ENCODE peak calls at places on chromosomes 7 and 10, in eight cellular contexts. One of them, this sample, is unnamed. For H3K4me1 and H3K27me3, the result is how much of the 10 kb centered on the place peaks cover.

GRCh38 chr10:108982141-108982540 is 941.2 kb downstream of the XPNPEP1 start:
- DNase-seq in adipocyte: no peak
- DNase-seq in naive thymus-derived CD4-positive, alpha-beta T cell: no peak
- DNase-seq in neuronal stem cell: no peak
- DNase-seq in neural progenitor cell: no peak
- DNase-seq in ovary: no peak
- DNase-seq in heart left ventricle: no peak
- DNase-seq in body of pancreas: no peak
- DNase-seq in this sample: no peak

GRCh38 chr7:66845382-66846095 is 75.5 kb upstream of the TMEM248 start:
- DNase-seq in heart left ventricle: no peak
- DNase-seq in naive thymus-derived CD4-positive, alpha-beta T cell: peak
- DNase-seq in adipocyte: peak
- DNase-seq in body of pancreas: no peak
- DNase-seq in ovary: peak
- DNase-seq in neural progenitor cell: no peak
- DNase-seq in neuronal stem cell: no peak
- DNase-seq in this sample: no peak

GRCh38 chr10:15141136-15142067 is 27.1 kb downstream of the NMT2 start:
- DNase-seq in neuronal stem cell: no peak
- DNase-seq in heart left ventricle: no peak
- DNase-seq in neural progenitor cell: peak
- DNase-seq in body of pancreas: no peak
- DNase-seq in adipocyte: no peak
- DNase-seq in naive thymus-derived CD4-positive, alpha-beta T cell: peak
- DNase-seq in ovary: no peak
- DNase-seq in this sample: no peak

GRCh38 chr7:79673969-79674368 is 220.5 kb upstream of the MAGI2 start:
- DNase-seq in naive thymus-derived CD4-positive, alpha-beta T cell: no peak
- DNase-seq in body of pancreas: no peak
- DNase-seq in ovary: no peak
- DNase-seq in adipocyte: no peak
- DNase-seq in heart left ventricle: no peak
- DNase-seq in neuronal stem cell: no peak
- DNase-seq in neural progenitor cell: no peak
- DNase-seq in this sample: no peak

GRCh38 chr10:126387041-126387908 is 1.0 kb downstream of the ADAM12 start:
- DNase-seq in heart left ventricle: peak
- DNase-seq in neuronal stem cell: peak
- DNase-seq in naive thymus-derived CD4-positive, alpha-beta T cell: no peak
- DNase-seq in neural progenitor cell: peak
- DNase-seq in ovary: peak
- DNase-seq in adipocyte: peak
- DNase-seq in body of pancreas: peak
- DNase-seq in this sample: peak

GRCh38 chr10:123175389-123176387 is 21.5 kb downstream of the BUB3 start:
- DNase-seq in heart left ventricle: no peak
- DNase-seq in adipocyte: no peak
- DNase-seq in ovary: no peak
- DNase-seq in neural progenitor cell: no peak
- DNase-seq in body of pancreas: no peak
- DNase-seq in neuronal stem cell: no peak
- DNase-seq in naive thymus-derived CD4-positive, alpha-beta T cell: no peak
- DNase-seq in this sample: no peak

GRCh38 chr10:79133386-79133785 is 64.6 kb downstream of the ZMIZ1 start:
- DNase-seq in body of pancreas: no peak
- DNase-seq in ovary: no peak
- DNase-seq in adipocyte: no peak
- DNase-seq in neural progenitor cell: no peak
- DNase-seq in neuronal stem cell: no peak
- DNase-seq in heart left ventricle: no peak
- DNase-seq in naive thymus-derived CD4-positive, alpha-beta T cell: no peak
- DNase-seq in this sample: no peak

GRCh38 chr7:32611201-32611691 is 116.0 kb downstream of the AVL9 start:
- DNase-seq in heart left ventricle: no peak
- DNase-seq in neural progenitor cell: no peak
- DNase-seq in ovary: no peak
- DNase-seq in body of pancreas: no peak
- DNase-seq in adipocyte: peak
- DNase-seq in naive thymus-derived CD4-positive, alpha-beta T cell: no peak
- DNase-seq in neuronal stem cell: no peak
- DNase-seq in this sample: no peak

GRCh38 chr7:79352323-79352722 is 101.1 kb downstream of the MAGI2 start:
- DNase-seq in neuronal stem cell: no peak
- DNase-seq in naive thymus-derived CD4-positive, alpha-beta T cell: no peak
- DNase-seq in adipocyte: peak
- DNase-seq in ovary: no peak
- DNase-seq in body of pancreas: no peak
- DNase-seq in neural progenitor cell: no peak
- DNase-seq in heart left ventricle: no peak
- DNase-seq in this sample: no peak

GRCh38 chr10:88953662-88954061 is 1.1 kb upstream of the ACTA2 start:
- DNase-seq in body of pancreas: no peak
- DNase-seq in naive thymus-derived CD4-positive, alpha-beta T cell: no peak
- DNase-seq in heart left ventricle: no peak
- DNase-seq in neural progenitor cell: no peak
- DNase-seq in ovary: no peak
- DNase-seq in adipocyte: no peak
- DNase-seq in neuronal stem cell: no peak
- DNase-seq in this sample: no peak

GRCh38 chr10:6986927-6987326 is 406.9 kb upstream of the PRKCQ start:
- DNase-seq in neuronal stem cell: no peak
- DNase-seq in adipocyte: no peak
- DNase-seq in neural progenitor cell: no peak
- DNase-seq in body of pancreas: no peak
- DNase-seq in heart left ventricle: no peak
- DNase-seq in naive thymus-derived CD4-positive, alpha-beta T cell: no peak
- DNase-seq in ovary: no peak
- DNase-seq in this sample: no peak

GRCh38 chr7:158165711-158166110 is 421.9 kb downstream of the PTPRN2 start:
- DNase-seq in neuronal stem cell: no peak
- DNase-seq in naive thymus-derived CD4-positive, alpha-beta T cell: no peak
- DNase-seq in heart left ventricle: no peak
- DNase-seq in adipocyte: no peak
- DNase-seq in ovary: no peak
- DNase-seq in neural progenitor cell: no peak
- DNase-seq in body of pancreas: no peak
- DNase-seq in this sample: no peak

GRCh38 chr7:52085610-52086009 is 769.0 kb upstream of the COBL start:
- DNase-seq in ovary: no peak
- DNase-seq in heart left ventricle: no peak
- DNase-seq in naive thymus-derived CD4-positive, alpha-beta T cell: no peak
- DNase-seq in adipocyte: no peak
- DNase-seq in body of pancreas: no peak
- DNase-seq in neural progenitor cell: no peak
- DNase-seq in neuronal stem cell: no peak
- DNase-seq in this sample: no peak

GRCh38 chr7:98870071-98870651 is 347 bp upstream of the TMEM130 start:
- DNase-seq in neural progenitor cell: peak
- DNase-seq in naive thymus-derived CD4-positive, alpha-beta T cell: no peak
- DNase-seq in heart left ventricle: peak
- DNase-seq in adipocyte: peak
- DNase-seq in neuronal stem cell: peak
- DNase-seq in body of pancreas: peak
- DNase-seq in ovary: peak
- DNase-seq in this sample: peak

GRCh38 chr7:106895246-106895864 is 30.3 kb downstream of the PIK3CG start:
- DNase-seq in body of pancreas: no peak
- DNase-seq in ovary: peak
- DNase-seq in neuronal stem cell: no peak
- DNase-seq in naive thymus-derived CD4-positive, alpha-beta T cell: no peak
- DNase-seq in heart left ventricle: no peak
- DNase-seq in neural progenitor cell: no peak
- DNase-seq in adipocyte: no peak
- DNase-seq in this sample: no peak

GRCh38 chr10:71637305-71637704 is 82.3 kb downstream of the C10orf105 start:
- DNase-seq in neural progenitor cell: no peak
- DNase-seq in ovary: no peak
- DNase-seq in adipocyte: no peak
- DNase-seq in body of pancreas: no peak
- DNase-seq in neuronal stem cell: no peak
- DNase-seq in naive thymus-derived CD4-positive, alpha-beta T cell: no peak
- DNase-seq in heart left ventricle: no peak
- DNase-seq in this sample: no peak

GRCh38 chr7:64643567-64643966 is 22.4 kb upstream of the ZNF107 start:
- DNase-seq in neuronal stem cell: no peak
- DNase-seq in neural progenitor cell: no peak
- DNase-seq in body of pancreas: no peak
- DNase-seq in adipocyte: no peak
- DNase-seq in ovary: no peak
- DNase-seq in heart left ventricle: no peak
- DNase-seq in naive thymus-derived CD4-positive, alpha-beta T cell: no peak
- DNase-seq in this sample: no peak

DNA sequence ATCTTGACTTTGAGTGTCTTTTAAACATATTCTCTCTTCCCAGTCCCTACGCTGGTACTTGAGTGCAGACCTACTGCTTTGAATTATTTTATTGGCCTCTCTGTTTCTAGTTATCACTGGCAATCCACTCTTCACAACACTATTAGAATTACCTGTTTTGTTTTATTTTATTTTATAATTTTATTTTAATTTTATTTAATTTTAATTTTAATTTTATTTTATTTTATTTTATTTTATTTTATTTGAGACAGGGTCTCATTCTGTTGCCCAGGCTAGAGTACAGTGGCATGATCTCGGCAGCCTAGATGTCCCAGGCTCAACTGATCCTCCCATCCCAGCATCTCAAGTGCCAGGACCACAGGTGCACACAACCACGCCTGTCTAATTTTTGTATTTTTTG is 6.8 kb downstream of the STK17A start:
- DNase-seq in ovary: no peak
- DNase-seq in neuronal stem cell: no peak
- DNase-seq in heart left ventricle: no peak
- DNase-seq in neural progenitor cell: no peak
- DNase-seq in body of pancreas: no peak
- DNase-seq in adipocyte: no peak
- DNase-seq in naive thymus-derived CD4-positive, alpha-beta T cell: no peak
- DNase-seq in this sample: no peak
- H3K4me1 ChIP-seq in ovary: under half
- H3K4me1 ChIP-seq in neuronal stem cell: under half
- H3K4me1 ChIP-seq in heart left ventricle: half or more
- H3K4me1 ChIP-seq in neural progenitor cell: under half
- H3K4me1 ChIP-seq in body of pancreas: half or more
- H3K4me1 ChIP-seq in adipocyte: under half
- H3K4me1 ChIP-seq in naive thymus-derived CD4-positive, alpha-beta T cell: half or more
- H3K4me1 ChIP-seq in this sample: under half

GRCh38 chr7:155804431-155804831 is 7.8 kb downstream of the SHH start:
- DNase-seq in neural progenitor cell: peak
- DNase-seq in body of pancreas: no peak
- DNase-seq in neuronal stem cell: no peak
- DNase-seq in adipocyte: no peak
- DNase-seq in naive thymus-derived CD4-positive, alpha-beta T cell: no peak
- DNase-seq in ovary: no peak
- DNase-seq in heart left ventricle: no peak
- DNase-seq in this sample: no peak

GRCh38 chr7:155804897-155805825 is 7.1 kb downstream of the SHH start:
- DNase-seq in ovary: peak
- DNase-seq in neuronal stem cell: peak
- DNase-seq in adipocyte: peak
- DNase-seq in heart left ventricle: peak
- DNase-seq in neural progenitor cell: peak
- DNase-seq in body of pancreas: peak
- DNase-seq in naive thymus-derived CD4-positive, alpha-beta T cell: peak
- DNase-seq in this sample: no peak

GRCh38 chr7:155807013-155807804 is 5.1 kb downstream of the SHH start:
- DNase-seq in neuronal stem cell: no peak
- DNase-seq in adipocyte: no peak
- DNase-seq in body of pancreas: no peak
- DNase-seq in naive thymus-derived CD4-positive, alpha-beta T cell: no peak
- DNase-seq in neural progenitor cell: peak
- DNase-seq in ovary: no peak
- DNase-seq in heart left ventricle: no peak
- DNase-seq in this sample: no peak

GRCh38 chr7:155806096-155806871 is 6.0 kb downstream of the SHH start:
- DNase-seq in ovary: no peak
- DNase-seq in neuronal stem cell: no peak
- DNase-seq in heart left ventricle: no peak
- DNase-seq in body of pancreas: no peak
- DNase-seq in naive thymus-derived CD4-positive, alpha-beta T cell: no peak
- DNase-seq in adipocyte: no peak
- DNase-seq in neural progenitor cell: peak
- DNase-seq in this sample: no peak

GRCh38 chr7:155805826-155806095 is 6.5 kb downstream of the SHH start:
- DNase-seq in neural progenitor cell: no peak
- DNase-seq in body of pancreas: no peak
- DNase-seq in ovary: no peak
- DNase-seq in neuronal stem cell: no peak
- DNase-seq in adipocyte: no peak
- DNase-seq in heart left ventricle: no peak
- DNase-seq in naive thymus-derived CD4-positive, alpha-beta T cell: no peak
- DNase-seq in this sample: no peak
- H3K27me3 ChIP-seq in neural progenitor cell: half or more
- H3K27me3 ChIP-seq in body of pancreas: under half
- H3K27me3 ChIP-seq in ovary: under half
- H3K27me3 ChIP-seq in neuronal stem cell: half or more
- H3K27me3 ChIP-seq in adipocyte: under half
- H3K27me3 ChIP-seq in heart left ventricle: half or more
- H3K27me3 ChIP-seq in naive thymus-derived CD4-positive, alpha-beta T cell: under half
- H3K27me3 ChIP-seq in this sample: under half

GRCh38 chr10:124741922-124742417 is 2.2 kb downstream of the FAM53B start:
- DNase-seq in naive thymus-derived CD4-positive, alpha-beta T cell: no peak
- DNase-seq in adipocyte: no peak
- DNase-seq in body of pancreas: peak
- DNase-seq in neural progenitor cell: no peak
- DNase-seq in ovary: no peak
- DNase-seq in neuronal stem cell: no peak
- DNase-seq in heart left ventricle: no peak
- DNase-seq in this sample: peak
- H3K4me1 ChIP-seq in naive thymus-derived CD4-positive, alpha-beta T cell: half or more
- H3K4me1 ChIP-seq in adipocyte: half or more
- H3K4me1 ChIP-seq in body of pancreas: half or more
- H3K4me1 ChIP-seq in neural progenitor cell: half or more
- H3K4me1 ChIP-seq in ovary: under half
- H3K4me1 ChIP-seq in neuronal stem cell: under half
- H3K4me1 ChIP-seq in heart left ventricle: half or more
- H3K4me1 ChIP-seq in this sample: under half

DNA sequence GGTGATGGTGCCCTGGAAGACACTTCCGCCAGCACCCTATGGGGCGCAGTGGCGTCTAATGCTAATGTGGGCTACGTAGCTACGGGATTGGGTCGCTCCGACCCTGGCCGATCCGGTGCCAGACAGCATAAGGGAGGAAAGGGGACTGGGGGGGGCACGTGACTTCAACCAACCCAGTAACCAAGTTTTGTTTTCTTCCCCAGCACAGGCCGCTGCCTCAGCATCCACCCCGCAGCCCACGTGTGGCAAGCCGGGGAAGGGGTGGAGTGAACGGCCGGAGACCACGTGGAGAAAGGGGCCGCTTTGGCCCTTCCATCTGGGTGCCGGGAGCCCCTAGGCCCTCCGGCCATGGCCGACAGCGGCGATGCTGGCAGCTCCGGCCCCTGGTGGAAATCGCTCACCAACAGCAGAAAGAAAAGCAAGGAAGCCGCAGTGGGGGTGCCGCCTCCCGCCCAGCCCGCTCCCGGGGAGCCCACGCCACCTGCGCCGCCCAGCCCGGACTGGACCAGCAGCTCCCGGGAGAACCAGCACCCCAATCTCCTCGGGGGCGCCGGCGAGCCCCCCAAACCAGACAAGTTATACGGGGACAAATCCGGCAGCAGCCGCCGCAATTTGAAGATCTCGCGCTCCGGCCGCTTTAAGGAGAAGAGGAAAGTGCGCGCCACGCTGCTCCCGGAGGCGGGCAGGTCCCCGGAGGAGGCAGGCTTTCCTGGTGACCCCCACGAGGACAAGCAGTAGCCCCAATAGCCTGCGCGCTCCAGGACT is 2.5 kb downstream of the PRR15 start:
- DNase-seq in ovary: peak
- DNase-seq in heart left ventricle: no peak
- DNase-seq in adipocyte: peak
- DNase-seq in neuronal stem cell: no peak
- DNase-seq in naive thymus-derived CD4-positive, alpha-beta T cell: no peak
- DNase-seq in body of pancreas: peak
- DNase-seq in neural progenitor cell: no peak
- DNase-seq in this sample: peak
- H3K27me3 ChIP-seq in ovary: under half
- H3K27me3 ChIP-seq in heart left ventricle: under half
- H3K27me3 ChIP-seq in adipocyte: under half
- H3K27me3 ChIP-seq in neuronal stem cell: under half
- H3K27me3 ChIP-seq in naive thymus-derived CD4-positive, alpha-beta T cell: under half
- H3K27me3 ChIP-seq in body of pancreas: under half
- H3K27me3 ChIP-seq in neural progenitor cell: half or more
- H3K27me3 ChIP-seq in this sample: under half

This sample was measured in uterus.